ENCODE peak calls at places on chromosome 7, in eight cellular contexts. G, U, J, R, Q, M, D and L are unnamed samples. For H3K27me3 and H3K4me1, the result is how much of the 10 kb centered on the place peaks cover.

GRCh38 chr7:155731375-155731774 is 80.9 kb downstream of the SHH start:
- DNase-seq in G (no peak), M (no peak), Q (peak), U (no peak), J (no peak), D (no peak), R (no peak), L (no peak)

GRCh38 chr7:144903201-144903600 is 67.3 kb upstream of the TPK1 start:
- DNase-seq in Q (no peak), J (no peak), R (no peak), G (no peak), M (no peak), D (no peak), U (no peak), L (no peak)

GRCh38 chr7:110881731-110882130 is 209.2 kb upstream of the LRRN3 start:
- DNase-seq in M (no peak), J (no peak), G (no peak), U (no peak), Q (no peak), R (no peak), D (no peak), L (no peak)

GRCh38 chr7:97006951-97007861 is 1.9 kb downstream of the DLX6 start:
- DNase-seq in D (no peak), G (no peak), J (no peak), R (no peak), Q (no peak), M (no peak), U (no peak), L (no peak)

GRCh38 chr7:26627871-26628270 is 236.5 kb downstream of the SKAP2 start:
- DNase-seq in U (no peak), D (no peak), J (no peak), M (no peak), Q (no peak), G (no peak), R (no peak), L (peak)

GRCh38 chr7:12570529-12571461 is at the start of gene SCIN:
- DNase-seq in R (no peak), G (no peak), Q (peak), M (peak), J (no peak), U (peak), D (no peak), L (peak)

GRCh38 chr7:27095897-27096755 is at the start of gene HOXA1:
- DNase-seq in J (peak), Q (peak), D (peak), G (peak), R (peak), M (peak), U (peak), L (peak)

GRCh38 chr7:156027821-156028220 is 215.6 kb upstream of the SHH start:
- DNase-seq in J (no peak), U (no peak), D (no peak), Q (no peak), R (no peak), M (no peak), G (no peak), L (no peak)

GRCh38 chr7:35647171-35647574 is 47.8 kb downstream of the HERPUD2 start:
- DNase-seq in R (no peak), G (peak), J (peak), U (no peak), D (no peak), M (no peak), Q (peak), L (no peak)

GRCh38 chr7:158646766-158647474 is 57.7 kb downstream of the NCAPG2 start:
- DNase-seq in G (peak), R (no peak), J (no peak), D (no peak), M (no peak), Q (no peak), U (no peak), L (no peak)

DNA sequence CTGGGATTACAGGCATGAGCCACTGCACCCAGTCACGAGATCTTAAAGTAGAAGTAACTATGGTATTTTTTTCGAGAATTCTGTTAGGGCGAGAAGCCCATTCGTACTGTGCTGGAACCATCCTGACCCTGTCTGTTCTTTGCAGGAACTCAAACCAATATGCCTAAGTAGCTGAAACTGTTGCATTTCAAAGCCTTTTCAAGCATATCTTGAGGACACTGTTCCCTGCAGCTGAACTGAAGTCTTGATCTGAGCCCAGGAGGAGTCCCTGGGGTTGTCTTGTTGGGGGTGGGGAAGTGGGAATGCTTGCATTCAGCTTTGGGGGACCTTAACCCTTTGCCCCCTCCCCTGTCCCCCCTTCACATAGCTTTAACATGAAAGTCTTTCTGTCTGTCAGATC is 61.5 kb downstream of the CUX1 start:
- DNase-seq in D (no peak), J (no peak), M (no peak), G (no peak), U (no peak), Q (no peak), R (no peak), L (no peak)
- H3K27ac ChIP-seq in D (no peak), J (no peak), M (no peak), G (no peak), U (no peak), Q (no peak), R (no peak), L (no peak)

GRCh38 chr7:151454306-151454705 is 14.4 kb upstream of the CRYGN start:
- DNase-seq in G (no peak), M (peak), D (no peak), J (no peak), U (no peak), Q (no peak), R (no peak), L (no peak)

GRCh38 chr7:151454932-151455530 is 15.1 kb upstream of the CRYGN start:
- DNase-seq in U (no peak), J (no peak), Q (no peak), M (peak), R (no peak), D (no peak), G (no peak), L (no peak)

GRCh38 chr7:151452680-151453325 is 12.9 kb upstream of the CRYGN start:
- DNase-seq in R (peak), J (no peak), U (no peak), G (no peak), Q (no peak), M (peak), D (no peak), L (peak)

GRCh38 chr7:151452141-151452571 is 12.2 kb upstream of the CRYGN start:
- DNase-seq in G (no peak), J (no peak), Q (no peak), U (no peak), M (peak), D (no peak), R (peak), L (no peak)

DNA sequence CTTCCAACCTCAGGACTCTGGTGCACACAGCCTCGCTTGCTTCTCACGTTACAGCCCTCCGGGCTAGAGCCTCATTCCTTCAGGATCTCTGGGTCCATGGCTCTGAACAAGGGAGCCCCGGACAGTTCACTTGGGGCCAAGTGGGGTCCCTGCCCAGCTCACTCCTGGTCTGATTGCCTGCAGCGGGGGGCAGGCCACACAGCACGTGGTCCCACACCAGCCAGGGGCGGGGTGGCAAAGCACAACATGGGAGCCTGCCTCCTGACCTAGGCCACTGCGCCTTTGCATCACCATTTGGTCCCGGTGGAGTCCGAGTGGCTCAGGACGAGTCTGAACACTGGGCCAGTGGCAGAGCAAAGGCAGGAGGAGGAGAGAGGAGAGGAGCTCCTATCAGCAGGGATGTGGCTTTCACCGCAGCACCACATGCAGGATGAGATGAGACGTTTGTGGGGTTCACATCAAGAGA is 13.4 kb upstream of the CRYGN start:
- DNase-seq in M (peak), D (no peak), R (peak), G (no peak), Q (no peak), J (no peak), U (no peak), L (no peak)
- H3K27me3 ChIP-seq in M (under half), D (under half), R (under half), G (under half), Q (under half), J (under half), U (under half), L (under half)

GRCh38 chr7:6252310-6252709 is 20.1 kb downstream of the CYTH3 start:
- DNase-seq in G (no peak), R (no peak), D (no peak), U (no peak), M (no peak), J (peak), Q (peak), L (no peak)

GRCh38 chr7:6252748-6253147 is 19.7 kb downstream of the CYTH3 start:
- DNase-seq in D (no peak), Q (peak), U (no peak), G (no peak), J (no peak), M (no peak), R (no peak), L (no peak)

GRCh38 chr7:6250364-6250833 is 22.0 kb downstream of the CYTH3 start:
- DNase-seq in U (no peak), J (no peak), M (no peak), Q (no peak), G (no peak), R (no peak), D (no peak), L (no peak)

GRCh38 chr7:6248581-6248980 is 23.8 kb downstream of the CYTH3 start:
- DNase-seq in Q (peak), R (no peak), G (no peak), U (no peak), D (no peak), J (peak), M (no peak), L (no peak)

DNA sequence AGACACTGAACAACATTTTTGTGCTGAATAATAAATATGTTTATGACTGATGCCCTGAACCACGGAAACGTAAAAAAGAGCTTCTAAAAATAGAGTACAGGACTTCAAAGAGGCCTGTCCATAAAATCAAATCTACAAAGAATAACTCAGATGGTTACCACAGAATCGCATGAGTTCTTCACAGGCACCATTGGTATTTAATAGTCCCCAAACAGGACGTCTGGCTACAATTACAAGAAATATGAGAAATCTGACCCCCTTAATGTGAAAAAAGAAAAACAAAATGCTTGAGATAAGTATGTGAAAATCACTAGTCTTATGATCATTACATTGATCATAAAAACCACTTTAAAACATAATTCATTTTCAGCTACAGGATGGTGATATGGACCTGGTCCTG is 20.8 kb downstream of the CYTH3 start:
- DNase-seq in R (no peak), D (no peak), J (no peak), M (no peak), Q (no peak), U (no peak), G (no peak), L (no peak)
- H3K4me1 ChIP-seq in R (under half), D (under half), J (under half), M (under half), Q (under half), U (under half), G (under half), L (under half)

DNA sequence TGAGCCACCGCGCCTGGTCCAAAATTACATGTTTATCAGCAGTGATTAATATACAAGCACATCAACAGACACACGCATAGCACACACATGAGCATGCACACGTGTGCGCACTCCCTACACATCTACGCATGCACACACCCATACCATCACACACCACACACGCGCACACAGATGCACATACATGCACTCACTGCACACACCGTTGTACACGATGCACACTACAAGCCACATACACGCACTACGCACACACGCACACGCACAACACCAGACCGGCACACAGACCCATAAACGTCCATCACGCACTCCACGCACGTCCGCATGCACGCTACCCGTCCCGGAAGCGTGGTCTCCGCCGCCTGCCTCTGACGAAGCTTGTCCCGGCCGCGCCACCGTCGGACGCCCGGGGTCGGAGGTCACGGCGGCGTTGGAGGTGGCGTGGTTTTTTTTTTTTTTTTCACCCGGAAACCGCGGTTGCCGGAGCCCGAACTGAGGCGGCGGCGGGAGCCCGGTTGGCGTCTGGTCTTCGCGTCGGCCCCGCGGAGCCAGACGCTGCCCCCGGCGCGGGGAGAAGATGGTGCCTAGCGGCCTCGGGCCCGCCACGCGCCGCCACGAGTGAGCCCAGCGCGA is at the start of gene TMEM248:
- DNase-seq in R (peak), M (peak), D (peak), Q (peak), G (peak), J (peak), U (peak), L (peak)
- H3K27ac ChIP-seq in R (peak), M (peak), D (peak), Q (peak), G (peak), J (peak), U (peak), L (peak)

GRCh38 chr7:29193316-29194205 is 1.0 kb upstream of the CHN2 start:
- DNase-seq in R (peak), G (no peak), J (no peak), Q (no peak), D (no peak), U (no peak), M (no peak), L (peak)
- H3K27me3 ChIP-seq in R (under half), G (under half), J (under half), Q (half or more), D (under half), U (under half), M (under half), L (under half)

GRCh38 chr7:47381132-47381495 is 200.8 kb downstream of the TNS3 start:
- DNase-seq in Q (no peak), D (no peak), M (no peak), G (no peak), J (no peak), U (no peak), R (no peak), L (no peak)
- H3K4me1 ChIP-seq in Q (under half), D (under half), M (under half), G (half or more), J (under half), U (under half), R (under half), L (under half)

GRCh38 chr7:121798076-121798475 is 74.9 kb upstream of the PTPRZ1 start:
- DNase-seq in J (no peak), U (no peak), G (no peak), M (no peak), R (no peak), Q (no peak), D (no peak), L (no peak)
- H3K27ac ChIP-seq in J (no peak), U (no peak), G (no peak), M (no peak), R (no peak), Q (no peak), D (no peak), L (no peak)

GRCh38 chr7:244981-245380 is 45.0 kb upstream of the FOXL3 start:
- DNase-seq in J (no peak), M (no peak), G (no peak), R (peak), Q (no peak), D (no peak), U (no peak), L (no peak)
- H3K27me3 ChIP-seq in J (under half), M (under half), G (under half), R (under half), Q (under half), D (under half), U (under half), L (under half)

GRCh38 chr7:28629216-28629848 is 217.0 kb downstream of the CREB5 start:
- DNase-seq in M (no peak), D (no peak), R (peak), G (no peak), U (no peak), J (peak), Q (peak), L (peak)

GRCh38 chr7:28626629-28627262 is 214.4 kb downstream of the CREB5 start:
- DNase-seq in M (no peak), J (peak), Q (peak), G (peak), U (no peak), D (no peak), R (no peak), L (no peak)

GRCh38 chr7:28627263-28627653 is 214.9 kb downstream of the CREB5 start:
- DNase-seq in R (no peak), U (no peak), M (no peak), G (no peak), J (no peak), Q (no peak), D (no peak), L (no peak)

GRCh38 chr7:28626191-28626590 is 213.9 kb downstream of the CREB5 start:
- DNase-seq in J (no peak), M (no peak), R (no peak), U (no peak), G (no peak), D (no peak), Q (no peak), L (no peak)

GRCh38 chr7:28627869-28628268 is 215.6 kb downstream of the CREB5 start:
- DNase-seq in Q (no peak), R (no peak), D (no peak), G (no peak), J (no peak), U (no peak), M (no peak), L (no peak)
- H3K4me1 ChIP-seq in Q (under half), R (under half), D (under half), G (under half), J (under half), U (under half), M (under half), L (under half)